ENCODE peak calls at places on chromosomes 2 and 18, in nine cellular contexts. O, Z, P, A, D, Y, J, Q and R are unnamed samples.

GRCh38 chr2:227960356-227960755 is 88.9 kb downstream of the DAW1 start:
- DNase-seq in A (no peak), Y (no peak), J (no peak), Q (no peak), O (no peak), D (no peak), Z (no peak), P (no peak), R (no peak)

GRCh38 chr2:20186855-20187187 is 38.1 kb downstream of the SDC1 start:
- DNase-seq in J (no peak), A (no peak), D (no peak), Z (no peak), P (peak; percentile 59), Y (no peak), O (no peak), Q (no peak), R (no peak)

GRCh38 chr2:233990261-233990798 is 60.2 kb upstream of the SPP2 start:
- DNase-seq in O (no peak), D (peak; percentile 27), J (no peak), Q (no peak), A (no peak), Y (no peak), Z (peak; percentile 80), P (no peak), R (no peak)

GRCh38 chr2:127389778-127390435 is 2.1 kb upstream of the MAP3K2 start:
- DNase-seq in D (no peak), Q (no peak), P (no peak), Z (peak; percentile 55), J (no peak), Y (no peak), A (no peak), O (no peak), R (no peak)

GRCh38 chr18:34965511-34965910 is 75.7 kb upstream of the MAPRE2 start:
- DNase-seq in D (no peak), A (no peak), J (no peak), Y (no peak), Q (no peak), Z (no peak), O (no peak), P (no peak), R (no peak)

GRCh38 chr2:196170681-196171247 is 614 bp downstream of the STK17B start:
- DNase-seq in Q (no peak), A (no peak), Y (peak; percentile 76), O (no peak), D (no peak), J (peak; percentile 61), P (peak; percentile 70), Z (peak; percentile 78), R (no peak)

GRCh38 chr2:217166241-217166640 is 306.4 kb upstream of the TNP1 start:
- DNase-seq in J (peak; percentile 53), Y (peak; percentile 55), D (no peak), Z (no peak), Q (peak; percentile 10), A (peak; percentile 65), O (peak; percentile 23), P (peak; percentile 55), R (peak; percentile 52)

GRCh38 chr2:24492283-24493272 is 1.5 kb downstream of the NCOA1 start:
- DNase-seq in A (peak; percentile 23), O (no peak), Z (peak; percentile 14), Y (no peak), P (peak; percentile 25), Q (no peak), D (no peak), J (peak; percentile 20), R (no peak)

GRCh38 chr2:3168230-3168891 is 209.3 kb downstream of the EIPR1 start:
- DNase-seq in A (peak; percentile 72), O (peak; percentile 32), J (peak; percentile 93), Y (peak; percentile 49), P (peak; percentile 73), D (no peak), Q (peak; percentile 51), Z (no peak), R (no peak)